ENCODE peak calls at places on chromosomes 3 and 15, in nine cellular contexts. One of them, this sample, is unnamed. For H3K4me1, the result is how much of the 10 kb centered on the place peaks cover.

GRCh38 chr3:194300392-194300758 is 50.8 kb downstream of the CPN2 start:
- DNase-seq in tibial artery: peak
- DNase-seq in A549: no peak
- DNase-seq in esophagus squamous epithelium: no peak
- DNase-seq in heart right ventricle: peak
- DNase-seq in IMR-90: peak
- DNase-seq in uterus: peak
- DNase-seq in hepatocyte: peak
- DNase-seq in SK-N-SH: no peak
- DNase-seq in this sample: no peak

GRCh38 chr3:48125026-48125704 is 63.1 kb downstream of the CDC25A start:
- DNase-seq in IMR-90: peak
- DNase-seq in hepatocyte: no peak
- DNase-seq in heart right ventricle: no peak
- DNase-seq in uterus: no peak
- DNase-seq in esophagus squamous epithelium: no peak
- DNase-seq in A549: no peak
- DNase-seq in SK-N-SH: no peak
- DNase-seq in tibial artery: no peak
- DNase-seq in this sample: no peak

GRCh38 chr3:174524203-174524602 is 334.9 kb upstream of the NAALADL2 start:
- DNase-seq in SK-N-SH: no peak
- DNase-seq in heart right ventricle: no peak
- DNase-seq in IMR-90: no peak
- DNase-seq in A549: no peak
- DNase-seq in tibial artery: no peak
- DNase-seq in esophagus squamous epithelium: no peak
- DNase-seq in hepatocyte: no peak
- DNase-seq in uterus: no peak
- DNase-seq in this sample: no peak

GRCh38 chr3:187040637-187041361 is 98.5 kb downstream of the RPL39L start:
- DNase-seq in IMR-90: peak
- DNase-seq in tibial artery: no peak
- DNase-seq in SK-N-SH: no peak
- DNase-seq in esophagus squamous epithelium: no peak
- DNase-seq in uterus: no peak
- DNase-seq in hepatocyte: peak
- DNase-seq in heart right ventricle: no peak
- DNase-seq in A549: no peak
- DNase-seq in this sample: no peak

GRCh38 chr3:197750863-197751737 is 1.4 kb downstream of the FYTTD1 start:
- DNase-seq in heart right ventricle: peak
- DNase-seq in esophagus squamous epithelium: no peak
- DNase-seq in A549: no peak
- DNase-seq in IMR-90: peak
- DNase-seq in SK-N-SH: peak
- DNase-seq in tibial artery: peak
- DNase-seq in uterus: peak
- DNase-seq in hepatocyte: peak
- DNase-seq in this sample: peak

GRCh38 chr3:177190701-177191100 is 6.6 kb downstream of the TBL1XR1 start:
- DNase-seq in SK-N-SH: no peak
- DNase-seq in IMR-90: no peak
- DNase-seq in hepatocyte: no peak
- DNase-seq in tibial artery: no peak
- DNase-seq in A549: no peak
- DNase-seq in esophagus squamous epithelium: no peak
- DNase-seq in heart right ventricle: no peak
- DNase-seq in uterus: no peak
- DNase-seq in this sample: no peak

GRCh38 chr15:66621491-66622467 is 56.0 kb upstream of the LCTL start:
- DNase-seq in heart right ventricle: no peak
- DNase-seq in A549: no peak
- DNase-seq in hepatocyte: peak
- DNase-seq in SK-N-SH: no peak
- DNase-seq in uterus: no peak
- DNase-seq in IMR-90: no peak
- DNase-seq in esophagus squamous epithelium: no peak
- DNase-seq in tibial artery: no peak
- DNase-seq in this sample: no peak

GRCh38 chr3:20904674-20905073 is 718.7 kb upstream of the SGO1 start:
- DNase-seq in SK-N-SH: no peak
- DNase-seq in A549: no peak
- DNase-seq in heart right ventricle: no peak
- DNase-seq in tibial artery: no peak
- DNase-seq in uterus: no peak
- DNase-seq in esophagus squamous epithelium: no peak
- DNase-seq in IMR-90: no peak
- DNase-seq in hepatocyte: no peak
- DNase-seq in this sample: no peak

GRCh38 chr3:52490938-52491526 is 4.1 kb upstream of the STAB1 start:
- DNase-seq in A549: no peak
- DNase-seq in IMR-90: peak
- DNase-seq in SK-N-SH: no peak
- DNase-seq in hepatocyte: no peak
- DNase-seq in heart right ventricle: peak
- DNase-seq in tibial artery: peak
- DNase-seq in uterus: peak
- DNase-seq in esophagus squamous epithelium: no peak
- DNase-seq in this sample: no peak

GRCh38 chr3:127124135-127124534 is 68.8 kb upstream of the PRR23E start:
- DNase-seq in esophagus squamous epithelium: no peak
- DNase-seq in A549: no peak
- DNase-seq in SK-N-SH: no peak
- DNase-seq in tibial artery: no peak
- DNase-seq in uterus: no peak
- DNase-seq in heart right ventricle: no peak
- DNase-seq in IMR-90: peak
- DNase-seq in hepatocyte: no peak
- DNase-seq in this sample: no peak

GRCh38 chr3:52511509-52511908 is 16.4 kb downstream of the STAB1 start:
- DNase-seq in tibial artery: no peak
- DNase-seq in heart right ventricle: no peak
- DNase-seq in SK-N-SH: no peak
- DNase-seq in hepatocyte: no peak
- DNase-seq in A549: no peak
- DNase-seq in IMR-90: no peak
- DNase-seq in uterus: no peak
- DNase-seq in esophagus squamous epithelium: no peak
- DNase-seq in this sample: no peak

GRCh38 chr3:188292827-188293226 is 138.9 kb downstream of the LPP start:
- DNase-seq in IMR-90: no peak
- DNase-seq in A549: no peak
- DNase-seq in esophagus squamous epithelium: no peak
- DNase-seq in uterus: no peak
- DNase-seq in hepatocyte: no peak
- DNase-seq in SK-N-SH: no peak
- DNase-seq in heart right ventricle: no peak
- DNase-seq in tibial artery: no peak
- DNase-seq in this sample: no peak

GRCh38 chr3:188284455-188285212 is 130.7 kb downstream of the LPP start:
- DNase-seq in A549: no peak
- DNase-seq in heart right ventricle: no peak
- DNase-seq in uterus: no peak
- DNase-seq in tibial artery: no peak
- DNase-seq in IMR-90: peak
- DNase-seq in hepatocyte: no peak
- DNase-seq in SK-N-SH: no peak
- DNase-seq in esophagus squamous epithelium: no peak
- DNase-seq in this sample: no peak

GRCh38 chr3:188286087-188286513 is 132.1 kb downstream of the LPP start:
- DNase-seq in esophagus squamous epithelium: no peak
- DNase-seq in hepatocyte: no peak
- DNase-seq in tibial artery: peak
- DNase-seq in heart right ventricle: no peak
- DNase-seq in uterus: peak
- DNase-seq in A549: no peak
- DNase-seq in SK-N-SH: no peak
- DNase-seq in IMR-90: peak
- DNase-seq in this sample: no peak

GRCh38 chr3:188287339-188287738 is 133.4 kb downstream of the LPP start:
- DNase-seq in heart right ventricle: no peak
- DNase-seq in A549: no peak
- DNase-seq in tibial artery: no peak
- DNase-seq in esophagus squamous epithelium: no peak
- DNase-seq in IMR-90: no peak
- DNase-seq in uterus: no peak
- DNase-seq in SK-N-SH: no peak
- DNase-seq in hepatocyte: no peak
- DNase-seq in this sample: no peak

DNA sequence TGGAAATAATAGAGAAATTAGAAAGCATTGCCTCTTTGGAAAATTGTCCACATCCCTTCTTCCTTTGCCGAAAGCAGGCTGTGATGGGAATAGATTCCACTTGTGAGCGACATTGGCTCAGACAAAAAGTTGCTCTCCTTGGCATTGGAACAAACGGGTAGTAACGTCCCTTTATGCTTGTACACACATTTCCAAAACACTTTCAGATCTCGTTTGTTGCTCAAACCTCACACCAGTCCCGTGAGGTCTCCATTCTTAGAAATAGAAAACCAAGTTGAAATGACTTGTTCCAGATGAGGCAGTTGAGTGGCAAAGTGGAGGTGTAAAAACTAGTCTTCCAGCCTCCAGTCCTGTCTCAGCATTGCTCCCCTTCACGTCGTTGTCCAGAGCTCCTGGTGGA is 134.2 kb downstream of the LPP start:
- DNase-seq in SK-N-SH: no peak
- DNase-seq in IMR-90: no peak
- DNase-seq in heart right ventricle: no peak
- DNase-seq in uterus: no peak
- DNase-seq in A549: no peak
- DNase-seq in hepatocyte: no peak
- DNase-seq in esophagus squamous epithelium: no peak
- DNase-seq in tibial artery: no peak
- DNase-seq in this sample: no peak
- H3K4me1 ChIP-seq in SK-N-SH: under half
- H3K4me1 ChIP-seq in IMR-90: under half
- H3K4me1 ChIP-seq in heart right ventricle: half or more
- H3K4me1 ChIP-seq in uterus: under half
- H3K4me1 ChIP-seq in A549: half or more
- H3K4me1 ChIP-seq in hepatocyte: under half
- H3K4me1 ChIP-seq in esophagus squamous epithelium: under half
- H3K4me1 ChIP-seq in tibial artery: half or more
- H3K4me1 ChIP-seq in this sample: under half

GRCh38 chr3:161694682-161695586 is 198.3 kb downstream of the OTOL1 start:
- DNase-seq in IMR-90: no peak
- DNase-seq in uterus: no peak
- DNase-seq in tibial artery: no peak
- DNase-seq in SK-N-SH: no peak
- DNase-seq in esophagus squamous epithelium: no peak
- DNase-seq in A549: no peak
- DNase-seq in hepatocyte: no peak
- DNase-seq in heart right ventricle: no peak
- DNase-seq in this sample: no peak

GRCh38 chr3:161691677-161692076 is 195.1 kb downstream of the OTOL1 start:
- DNase-seq in IMR-90: no peak
- DNase-seq in esophagus squamous epithelium: no peak
- DNase-seq in tibial artery: no peak
- DNase-seq in hepatocyte: no peak
- DNase-seq in heart right ventricle: no peak
- DNase-seq in SK-N-SH: no peak
- DNase-seq in uterus: no peak
- DNase-seq in A549: no peak
- DNase-seq in this sample: no peak

DNA sequence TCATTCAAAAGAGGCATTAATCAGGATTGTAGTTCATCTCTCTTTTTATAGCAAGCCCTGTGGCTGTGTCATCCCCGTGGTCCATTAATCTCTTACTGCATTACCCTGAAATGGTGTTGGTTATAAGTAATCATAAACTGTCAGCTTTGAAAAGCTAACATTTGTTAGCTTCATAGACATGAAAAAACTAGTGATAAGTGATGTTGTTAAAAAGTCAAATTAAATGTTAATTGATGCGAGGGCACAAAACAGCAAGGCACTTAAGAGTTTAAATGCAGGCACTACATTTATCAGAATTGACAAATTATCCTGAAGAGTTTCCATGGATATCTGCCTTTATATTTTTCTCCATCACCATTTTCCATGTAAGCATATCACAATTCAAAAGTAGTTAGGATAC is 193.1 kb downstream of the OTOL1 start:
- DNase-seq in heart right ventricle: no peak
- DNase-seq in hepatocyte: no peak
- DNase-seq in esophagus squamous epithelium: no peak
- DNase-seq in A549: no peak
- DNase-seq in IMR-90: no peak
- DNase-seq in tibial artery: no peak
- DNase-seq in uterus: no peak
- DNase-seq in SK-N-SH: no peak
- DNase-seq in this sample: no peak
- H3K4me3 ChIP-seq in heart right ventricle: no peak
- H3K4me3 ChIP-seq in hepatocyte: no peak
- H3K4me3 ChIP-seq in esophagus squamous epithelium: no peak
- H3K4me3 ChIP-seq in A549: no peak
- H3K4me3 ChIP-seq in IMR-90: no peak
- H3K4me3 ChIP-seq in tibial artery: no peak
- H3K4me3 ChIP-seq in uterus: no peak
- H3K4me3 ChIP-seq in SK-N-SH: no peak
- H3K4me3 ChIP-seq in this sample: no peak

GRCh38 chr15:89358755-89359439 is 24.3 kb upstream of the POLG start:
- DNase-seq in A549: peak
- DNase-seq in heart right ventricle: peak
- DNase-seq in hepatocyte: peak
- DNase-seq in tibial artery: peak
- DNase-seq in SK-N-SH: peak
- DNase-seq in uterus: peak
- DNase-seq in esophagus squamous epithelium: peak
- DNase-seq in IMR-90: peak
- DNase-seq in this sample: peak
- H3K4me1 ChIP-seq in A549: under half
- H3K4me1 ChIP-seq in heart right ventricle: under half
- H3K4me1 ChIP-seq in hepatocyte: under half
- H3K4me1 ChIP-seq in tibial artery: under half
- H3K4me1 ChIP-seq in SK-N-SH: under half
- H3K4me1 ChIP-seq in uterus: under half
- H3K4me1 ChIP-seq in esophagus squamous epithelium: under half
- H3K4me1 ChIP-seq in IMR-90: under half
- H3K4me1 ChIP-seq in this sample: under half

DNA sequence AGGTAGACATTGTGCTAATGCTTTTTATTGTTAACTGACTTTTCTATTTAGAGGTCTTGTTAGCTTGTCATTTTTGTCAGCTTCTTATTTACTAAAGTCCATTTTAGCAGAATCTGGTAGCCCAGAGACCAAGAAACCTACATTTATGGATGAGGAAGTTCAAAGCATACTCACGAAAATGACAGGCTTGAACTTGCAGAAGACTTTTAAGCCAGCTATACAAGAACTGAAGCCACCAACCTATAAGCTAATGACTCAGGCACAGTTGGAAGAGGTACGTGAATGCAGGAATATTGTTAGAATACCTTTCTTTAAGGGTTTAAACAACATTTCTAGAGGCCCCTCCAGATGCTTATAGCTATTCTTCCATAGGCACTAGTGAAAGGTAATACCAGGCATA is 3.0 kb downstream of the MRPS22 start:
- DNase-seq in heart right ventricle: no peak
- DNase-seq in hepatocyte: no peak
- DNase-seq in A549: no peak
- DNase-seq in SK-N-SH: no peak
- DNase-seq in IMR-90: no peak
- DNase-seq in uterus: no peak
- DNase-seq in tibial artery: no peak
- DNase-seq in esophagus squamous epithelium: no peak
- DNase-seq in this sample: no peak
- H3K4me3 ChIP-seq in heart right ventricle: no peak
- H3K4me3 ChIP-seq in hepatocyte: no peak
- H3K4me3 ChIP-seq in A549: no peak
- H3K4me3 ChIP-seq in SK-N-SH: no peak
- H3K4me3 ChIP-seq in IMR-90: no peak
- H3K4me3 ChIP-seq in uterus: no peak
- H3K4me3 ChIP-seq in tibial artery: no peak
- H3K4me3 ChIP-seq in esophagus squamous epithelium: no peak
- H3K4me3 ChIP-seq in this sample: no peak

GRCh38 chr15:48636511-48636910 is 9.0 kb downstream of the FBN1 start:
- DNase-seq in tibial artery: no peak
- DNase-seq in SK-N-SH: no peak
- DNase-seq in uterus: no peak
- DNase-seq in heart right ventricle: no peak
- DNase-seq in IMR-90: no peak
- DNase-seq in hepatocyte: no peak
- DNase-seq in A549: no peak
- DNase-seq in esophagus squamous epithelium: no peak
- DNase-seq in this sample: no peak
- H3K4me1 ChIP-seq in tibial artery: under half
- H3K4me1 ChIP-seq in SK-N-SH: under half
- H3K4me1 ChIP-seq in uterus: under half
- H3K4me1 ChIP-seq in heart right ventricle: under half
- H3K4me1 ChIP-seq in IMR-90: under half
- H3K4me1 ChIP-seq in hepatocyte: under half
- H3K4me1 ChIP-seq in A549: under half
- H3K4me1 ChIP-seq in esophagus squamous epithelium: under half
- H3K4me1 ChIP-seq in this sample: under half

This sample was measured in SJCRH30.